ENCODE peak calls at places on chromosomes 2 and 18, in six cellular contexts. I is AG08396; Q is Daoy; C is HuH-7.5; W is GM12865; Z is CD8-positive, alpha-beta T cell. B is an unnamed sample.

GRCh38 chr18:42839408-42839807 is 276.1 kb downstream of the RIT2 start:
- DNase-seq in I (no peak), C (no peak), W (no peak), Q (no peak), Z (no peak), B (no peak)

GRCh38 chr2:208315081-208315788 is 49.2 kb downstream of the PIKFYVE start:
- DNase-seq in I (peak; percentile 18), W (peak; percentile 71), Q (no peak), C (no peak), Z (no peak), B (no peak)

GRCh38 chr2:207253946-207254345 is 88.2 kb upstream of the KLF7 start:
- DNase-seq in Q (peak; percentile 71), C (no peak), I (peak; percentile 43), W (no peak), Z (no peak), B (peak; percentile 39)

GRCh38 chr2:112256654-112257053 is 1.8 kb upstream of the ZC3H8 start:
- DNase-seq in C (no peak), Q (no peak), I (no peak), W (no peak), Z (no peak), B (peak; percentile 7)

GRCh38 chr2:96163768-96164429 is 18.7 kb upstream of the DUSP2 start:
- DNase-seq in C (no peak), Z (peak; percentile 59), Q (no peak), I (no peak), W (peak; percentile 94), B (no peak)

GRCh38 chr2:8821276-8822217 is 15.9 kb downstream of the KIDINS220 start:
- DNase-seq in I (peak; percentile 36), C (no peak), Z (no peak), W (no peak), Q (no peak), B (peak; percentile 13)

GRCh38 chr2:237378650-237379049 is 35.3 kb downstream of the COL6A3 start:
- DNase-seq in I (no peak), Q (no peak), C (no peak), W (no peak), Z (no peak), B (no peak)

GRCh38 chr2:236402016-236402784 is 138.0 kb upstream of the ASB18 start:
- DNase-seq in C (no peak), Z (no peak), W (peak; percentile 32), Q (no peak), I (no peak), B (no peak)

GRCh38 chr2:233416706-233417105 is 62.4 kb downstream of the DGKD start:
- DNase-seq in W (no peak), I (no peak), C (no peak), Q (no peak), Z (no peak), B (no peak)

GRCh38 chr18:903703-904102 is 968 bp upstream of the ADCYAP1 start:
- DNase-seq in Z (peak; percentile 8), Q (peak; percentile 61), C (peak; percentile 77), I (peak; percentile 60), W (peak; percentile 5), B (peak; percentile 75)

GRCh38 chr2:229342376-229342775 is 71.3 kb upstream of the PID1 start:
- DNase-seq in I (no peak), W (peak; percentile 24), C (peak; percentile 21), Z (no peak), Q (peak; percentile 17), B (peak; percentile 59)